ENCODE peak calls at places on chromosomes 16 and 17, in four cellular contexts. Q, F, J and G are unnamed samples.

GRCh38 chr16:49345829-49346228 is 27.8 kb upstream of the C16orf78 start:
- DNase-seq in J (peak), Q (no peak), F (no peak), G (no peak)

GRCh38 chr17:61468263-61468907 is 16.2 kb downstream of the TBX4 start:
- DNase-seq in J (no peak), F (no peak), Q (no peak), G (no peak)

GRCh38 chr17:63696381-63696961 is 3.5 kb downstream of the LIMD2 start:
- DNase-seq in F (peak), J (peak), Q (no peak), G (peak)

GRCh38 chr17:21211825-21212479 is 2.0 kb downstream of the TMEM11 start:
- DNase-seq in Q (no peak), F (no peak), J (no peak), G (no peak)

GRCh38 chr16:53131363-53132071 is 76.7 kb downstream of the CHD9 start:
- DNase-seq in Q (no peak), F (peak), J (peak), G (peak)

GRCh38 chr16:46774743-46775177 is 26.6 kb upstream of the MYLK3 start:
- DNase-seq in Q (peak), F (no peak), J (no peak), G (no peak)

GRCh38 chr17:74923538-74924249 is 379 bp upstream of the OTOP2 start:
- DNase-seq in F (no peak), J (peak), Q (no peak), G (peak)

GRCh38 chr16:2371421-2371820 is 30.9 kb upstream of the ABCA3 start:
- DNase-seq in F (no peak), J (no peak), Q (no peak), G (no peak)

GRCh38 chr16:88685156-88686061 is 898 bp downstream of the SNAI3 start:
- DNase-seq in F (no peak), Q (no peak), J (peak), G (peak)

GRCh38 chr16:82892327-82892726 is 265.6 kb downstream of the CDH13 start:
- DNase-seq in Q (no peak), J (no peak), F (no peak), G (no peak)

GRCh38 chr17:16516594-16517018 is 24.6 kb upstream of the LRRC75A start:
- DNase-seq in F (no peak), J (peak), Q (no peak), G (peak)

GRCh38 chr17:17366941-17367885 is 64.0 kb downstream of the NT5M start:
- DNase-seq in J (no peak), Q (no peak), F (no peak), G (no peak)

GRCh38 chr17:33575046-33575445 is 282.0 kb upstream of the ASIC2 start:
- DNase-seq in J (no peak), Q (no peak), F (no peak), G (no peak)

GRCh38 chr17:27402943-27403342 is 53.3 kb upstream of the KSR1 start:
- DNase-seq in Q (no peak), F (no peak), J (no peak), G (no peak)

GRCh38 chr16:55443855-55444254 is 35.1 kb upstream of the MMP2 start:
- DNase-seq in Q (no peak), J (no peak), F (no peak), G (no peak)

GRCh38 chr16:55447231-55447630 is 31.8 kb upstream of the MMP2 start:
- DNase-seq in F (no peak), J (no peak), Q (no peak), G (no peak)

GRCh38 chr16:55443434-55443833 is 35.6 kb upstream of the MMP2 start:
- DNase-seq in J (no peak), F (no peak), Q (no peak), G (no peak)

GRCh38 chr16:55439101-55439690 is 39.8 kb upstream of the MMP2 start:
- DNase-seq in J (no peak), F (no peak), Q (no peak), G (no peak)

DNA sequence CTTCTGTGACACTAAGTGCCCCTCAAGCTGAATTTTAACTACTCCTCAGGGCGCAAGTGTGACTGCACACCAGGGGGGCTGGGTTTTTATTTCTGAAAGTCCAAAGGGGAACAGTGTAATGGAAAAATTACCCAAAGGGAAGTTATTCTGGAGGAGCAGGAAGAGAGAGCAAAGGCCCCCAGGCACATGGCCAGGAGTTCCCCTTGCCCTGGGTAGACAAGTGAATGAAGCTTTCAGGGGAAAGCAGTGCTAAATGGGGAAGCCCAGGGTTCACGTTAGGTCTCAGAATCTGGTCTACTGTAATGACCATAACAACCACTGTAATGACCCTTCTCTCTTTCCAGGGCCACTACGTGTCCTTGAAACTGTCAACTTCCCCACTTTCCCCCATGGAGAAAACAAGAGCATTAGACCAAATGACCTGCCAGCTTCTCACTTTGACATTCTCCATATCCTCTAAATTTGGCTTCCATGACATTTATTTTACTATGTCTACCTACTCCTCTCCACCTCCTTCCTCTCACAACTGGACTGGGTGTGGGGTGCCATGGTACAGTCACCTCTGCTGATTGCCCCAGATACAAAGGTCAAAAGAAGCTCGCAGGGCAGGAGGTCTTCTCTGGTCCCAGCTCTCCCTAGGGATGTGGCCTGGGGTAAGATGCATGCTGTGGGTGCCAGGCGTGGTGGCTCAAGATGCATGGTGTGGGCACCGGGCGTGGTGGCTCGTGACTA is 34.1 kb upstream of the MMP2 start:
- DNase-seq in Q (peak), F (no peak), J (no peak), G (no peak)
- TF ChIP-seq BHLHE40 in Q (no peak), F (no peak), J (no peak), G (no peak)

GRCh38 chr16:74896389-74897370 is 88.2 kb downstream of the WDR59 start:
- DNase-seq in F (no peak), J (no peak), Q (no peak), G (no peak)
- TF ChIP-seq FOXK2 in F (no peak), J (no peak), Q (no peak), G (no peak)

GRCh38 chr17:76278268-76278908 is 13.2 kb downstream of the UBALD2 start:
- DNase-seq in Q (no peak), F (no peak), J (no peak), G (no peak)

GRCh38 chr17:76279742-76280287 is 14.7 kb downstream of the UBALD2 start:
- DNase-seq in J (no peak), F (no peak), Q (no peak), G (no peak)

GRCh38 chr17:76278952-76279741 is 14.0 kb downstream of the UBALD2 start:
- DNase-seq in Q (no peak), F (peak), J (peak), G (peak)

GRCh38 chr17:76280650-76281049 is 15.5 kb downstream of the UBALD2 start:
- DNase-seq in Q (no peak), F (no peak), J (no peak), G (no peak)

GRCh38 chr17:76281573-76282371 is 16.6 kb downstream of the UBALD2 start:
- DNase-seq in F (no peak), J (no peak), Q (no peak), G (no peak)
- TF ChIP-seq BHLHE40 in F (no peak), J (no peak), Q (no peak), G (no peak)

DNA sequence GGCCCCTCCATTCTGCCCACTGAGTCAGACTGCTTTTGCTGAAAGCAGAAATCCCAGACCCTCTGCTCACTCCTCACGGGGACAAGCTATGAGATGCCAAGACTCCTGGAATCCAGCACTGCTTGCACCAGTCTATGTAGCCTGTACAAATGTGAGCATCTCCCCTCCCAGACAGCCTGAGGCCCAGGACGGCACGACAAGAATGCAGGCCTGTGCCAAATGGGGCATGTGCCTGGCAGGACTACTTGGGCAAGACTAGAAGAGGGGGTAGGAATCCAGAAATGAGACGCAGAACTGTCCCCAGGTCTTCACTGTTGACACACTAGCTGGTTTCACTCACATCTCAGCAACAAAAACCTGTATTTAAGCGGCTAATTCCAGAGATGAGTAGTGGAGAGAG is 2.8 kb upstream of the MYO1C start:
- DNase-seq in F (no peak), J (no peak), Q (no peak), G (no peak)
- TF ChIP-seq FOXK2 in F (no peak), J (no peak), Q (no peak), G (no peak)